ENCODE peak calls at places on chromosomes 7 and 10, in nine cellular contexts. N is transverse colon; P is body of pancreas; G is effector memory CD4-positive, alpha-beta T cell; I is heart left ventricle; R is spleen; J is right atrium auricular region; E is CD8-positive, alpha-beta T cell; T is T-helper 17 cell. Y is an unnamed sample. For H3K9me3, the result is how much of the 10 kb centered on the place peaks cover.

GRCh38 chr10:132641401-132641800 is 103.8 kb downstream of the INPP5A start:
- DNase-seq in N (no peak), P (peak), G (no peak), I (no peak), R (peak), J (no peak), E (no peak), T (no peak), Y (no peak)

GRCh38 chr10:79400567-79401004 is 44.8 kb downstream of the ZCCHC24 start:
- DNase-seq in N (peak), P (peak), G (peak), I (no peak), R (peak), J (no peak), E (peak), T (no peak), Y (no peak)

GRCh38 chr10:52312999-52313349 is 1.1 kb upstream of the DKK1 start:
- DNase-seq in N (no peak), P (no peak), G (no peak), I (no peak), R (no peak), J (no peak), E (no peak), T (no peak), Y (no peak)

GRCh38 chr7:147861058-147861716 is 729.4 kb upstream of the C7orf33 start:
- DNase-seq in N (no peak), P (no peak), G (no peak), I (no peak), R (no peak), J (no peak), E (no peak), T (no peak), Y (no peak)

GRCh38 chr7:99190359-99191009 is 17.4 kb downstream of the KPNA7 start:
- DNase-seq in N (no peak), P (peak), G (no peak), I (no peak), R (peak), J (no peak), E (no peak), T (no peak), Y (no peak)

GRCh38 chr7:121261207-121261884 is 67.5 kb upstream of the WNT16 start:
- DNase-seq in N (no peak), P (no peak), G (no peak), I (no peak), R (no peak), J (no peak), E (no peak), T (no peak), Y (no peak)

GRCh38 chr10:23310443-23310842 is 34.2 kb downstream of the C10orf67 start:
- DNase-seq in N (no peak), P (no peak), G (no peak), I (no peak), R (no peak), J (no peak), E (no peak), T (no peak), Y (no peak)

GRCh38 chr7:25624837-25625236 is 396.6 kb upstream of the NPVF start:
- DNase-seq in N (no peak), P (no peak), G (no peak), I (peak), R (no peak), J (peak), E (no peak), T (no peak), Y (no peak)

GRCh38 chr10:15439381-15439837 is 68.3 kb upstream of the FAM171A1 start:
- DNase-seq in N (peak), P (no peak), G (no peak), I (peak), R (no peak), J (peak), E (no peak), T (no peak), Y (no peak)

GRCh38 chr7:50356212-50356944 is 51.9 kb downstream of the IKZF1 start:
- DNase-seq in N (no peak), P (no peak), G (no peak), I (peak), R (peak), J (no peak), E (no peak), T (no peak), Y (no peak)

GRCh38 chr7:142749218-142749993 is at the start of gene PRSS1:
- DNase-seq in N (no peak), P (peak), G (no peak), I (no peak), R (no peak), J (no peak), E (no peak), T (no peak), Y (no peak)

GRCh38 chr10:30857803-30858202 is 173.9 kb downstream of the ZNF438 start:
- DNase-seq in N (peak), P (peak), G (no peak), I (peak), R (no peak), J (peak), E (no peak), T (no peak), Y (no peak)

GRCh38 chr7:50676079-50676478 is 106.6 kb downstream of the GRB10 start:
- DNase-seq in N (no peak), P (no peak), G (no peak), I (no peak), R (no peak), J (no peak), E (no peak), T (no peak), Y (no peak)

GRCh38 chr7:50970092-50970491 is 187.4 kb upstream of the GRB10 start:
- DNase-seq in N (no peak), P (peak), G (no peak), I (no peak), R (no peak), J (no peak), E (no peak), T (no peak), Y (no peak)

GRCh38 chr10:62096534-62096933 is 172.1 kb downstream of the RTKN2 start:
- DNase-seq in N (no peak), P (no peak), G (no peak), I (no peak), R (no peak), J (no peak), E (no peak), T (no peak), Y (no peak)

GRCh38 chr10:10197423-10197822 is 820.2 kb upstream of the CELF2 start:
- DNase-seq in N (no peak), P (no peak), G (no peak), I (no peak), R (no peak), J (no peak), E (no peak), T (no peak), Y (no peak)

DNA sequence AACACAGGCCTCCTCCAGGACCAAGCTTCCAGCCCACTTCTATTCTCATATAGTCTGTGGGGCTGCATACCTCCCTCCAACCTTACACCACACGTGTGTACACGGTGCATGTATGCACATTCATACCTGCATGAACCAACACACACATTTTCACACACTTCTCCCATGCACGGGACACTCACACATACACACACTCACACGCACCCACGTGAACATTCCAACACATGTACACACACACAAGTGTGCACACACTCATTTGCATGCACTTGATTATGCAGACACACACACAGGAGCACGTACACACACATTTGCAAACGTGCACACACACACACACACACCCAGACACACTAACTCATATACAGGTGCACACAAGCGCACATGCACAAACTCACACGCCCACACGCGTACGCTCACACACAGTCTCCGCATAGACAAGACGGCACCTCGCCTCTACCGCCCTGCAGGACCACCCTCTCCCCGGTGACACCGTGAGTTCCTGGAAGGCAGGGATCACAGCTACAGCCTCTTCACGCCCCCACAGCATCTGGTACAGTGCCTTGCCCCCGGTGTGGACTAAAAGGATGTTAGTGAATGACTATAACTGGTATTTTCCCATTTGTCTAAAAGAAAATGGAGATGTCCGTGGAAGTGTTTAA is 263.8 kb downstream of the PTPRN2 start:
- DNase-seq in N (no peak), P (no peak), G (no peak), I (no peak), R (peak), J (peak), E (no peak), T (no peak), Y (no peak)
- H3K9me3 ChIP-seq in N (under half), P (under half), G (under half), I (under half), R (under half), J (under half), E (under half), T (under half), Y (under half)

DNA sequence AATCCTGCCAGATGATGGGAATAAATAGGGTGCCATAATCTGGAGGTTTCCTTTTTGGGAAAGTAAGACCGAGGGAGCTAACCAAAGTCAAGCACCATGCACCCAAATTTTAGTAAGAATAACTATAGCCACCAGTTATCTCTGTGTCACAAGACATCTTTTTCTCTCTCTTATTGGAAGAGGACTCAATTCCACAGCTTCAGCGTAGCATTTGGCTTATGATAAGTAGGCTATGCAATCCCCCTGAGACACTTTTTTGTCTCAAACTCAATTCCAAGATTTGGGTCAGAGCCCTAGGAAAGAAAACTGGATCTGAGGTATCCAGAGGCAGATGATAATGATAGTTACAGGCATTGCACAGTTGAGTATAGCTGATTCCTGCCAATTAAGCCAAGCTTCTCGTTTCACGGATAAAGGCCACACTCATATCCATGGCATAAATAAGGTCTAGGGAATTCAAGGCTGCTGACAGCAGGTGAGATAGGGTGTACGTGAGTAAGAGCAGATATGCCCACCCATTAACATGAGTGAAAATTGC is 425.2 kb upstream of the CNTNAP2 start:
- DNase-seq in N (no peak), P (no peak), G (no peak), I (no peak), R (no peak), J (no peak), E (no peak), T (no peak), Y (no peak)
- H3K9me3 ChIP-seq in N (under half), P (under half), G (under half), I (under half), R (under half), J (under half), E (under half), T (under half), Y (under half)

GRCh38 chr7:56474271-56474670 is 358.1 kb upstream of the NUPR2 start:
- DNase-seq in N (no peak), P (no peak), G (no peak), I (no peak), R (no peak), J (no peak), E (no peak), T (no peak), Y (no peak)

GRCh38 chr7:56483861-56484550 is 367.8 kb upstream of the NUPR2 start:
- DNase-seq in N (no peak), P (no peak), G (no peak), I (no peak), R (no peak), J (no peak), E (no peak), T (no peak), Y (no peak)

GRCh38 chr7:56479136-56479535 is 362.9 kb upstream of the NUPR2 start:
- DNase-seq in N (no peak), P (no peak), G (no peak), I (no peak), R (no peak), J (no peak), E (no peak), T (no peak), Y (no peak)

GRCh38 chr7:56483153-56483552 is 366.9 kb upstream of the NUPR2 start:
- DNase-seq in N (no peak), P (no peak), G (no peak), I (no peak), R (no peak), J (no peak), E (no peak), T (no peak), Y (no peak)

GRCh38 chr7:56479748-56480147 is 363.5 kb upstream of the NUPR2 start:
- DNase-seq in N (no peak), P (no peak), G (no peak), I (no peak), R (no peak), J (no peak), E (no peak), T (no peak), Y (no peak)
- H3K9me3 ChIP-seq in N (under half), P (under half), G (under half), I (under half), R (half or more), J (under half), E (under half), T (under half), Y (under half)

GRCh38 chr7:151197932-151198331 is 10.9 kb upstream of the ASB10 start:
- DNase-seq in N (no peak), P (no peak), G (no peak), I (no peak), R (no peak), J (no peak), E (no peak), T (no peak), Y (no peak)
- H3K9me3 ChIP-seq in N (under half), P (under half), G (under half), I (under half), R (under half), J (under half), E (under half), T (under half), Y (under half)

DNA sequence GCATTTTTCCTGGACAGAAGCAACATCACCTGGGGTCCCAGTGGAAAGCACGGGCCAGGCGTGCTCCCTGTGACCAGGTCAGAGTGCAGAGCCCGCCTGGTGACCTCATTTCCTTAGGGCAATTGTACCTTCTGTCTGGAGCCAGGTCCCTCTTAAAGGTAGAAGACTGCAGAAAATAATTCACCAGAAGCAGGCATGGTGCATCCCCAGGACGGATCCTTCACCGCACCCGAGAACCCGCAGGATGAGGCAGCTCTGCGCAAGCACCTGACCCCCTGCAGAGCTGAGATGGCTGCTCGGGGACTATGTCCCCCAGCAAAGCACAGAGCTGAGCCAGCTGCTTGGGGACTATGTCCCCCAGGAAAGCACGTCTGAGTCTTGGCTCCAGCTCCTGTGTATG is 557.6 kb downstream of the PTPRN2 start:
- DNase-seq in N (no peak), P (no peak), G (no peak), I (no peak), R (peak), J (no peak), E (no peak), T (no peak), Y (no peak)
- H3K9me3 ChIP-seq in N (under half), P (under half), G (under half), I (under half), R (under half), J (under half), E (under half), T (under half), Y (under half)

GRCh38 chr10:32538256-32538655 is 92.3 kb downstream of the CCDC7 start:
- DNase-seq in N (no peak), P (no peak), G (no peak), I (no peak), R (no peak), J (no peak), E (no peak), T (no peak), Y (no peak)
- H3K9me3 ChIP-seq in N (under half), P (under half), G (under half), I (under half), R (under half), J (under half), E (under half), T (under half), Y (under half)

DNA sequence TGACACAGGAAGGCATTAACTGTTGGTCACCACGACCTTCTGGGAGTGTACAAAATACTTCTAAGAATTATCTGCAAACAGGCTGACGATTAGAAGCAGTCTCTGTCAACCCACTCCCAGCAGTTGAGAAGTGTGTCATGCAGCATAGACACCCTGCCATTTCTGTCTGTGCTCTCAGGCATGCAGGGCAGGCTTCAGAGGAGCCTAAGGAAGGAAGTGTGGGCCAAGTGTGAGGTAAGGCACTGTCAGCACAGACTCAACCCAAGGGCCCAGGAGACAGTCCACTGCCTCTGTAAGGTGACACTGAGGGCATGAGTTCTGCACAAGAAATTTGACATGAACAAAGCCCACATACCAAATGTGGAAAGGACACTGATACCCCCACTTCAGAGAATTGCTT is 109.0 kb upstream of the VIPR2 start:
- DNase-seq in N (no peak), P (no peak), G (no peak), I (no peak), R (no peak), J (no peak), E (no peak), T (no peak), Y (no peak)
- H3K9me3 ChIP-seq in N (under half), P (under half), G (under half), I (under half), R (under half), J (under half), E (under half), T (under half), Y (under half)

GRCh38 chr7:64266341-64266919 is 38.2 kb downstream of the ZNF679 start:
- DNase-seq in N (no peak), P (no peak), G (no peak), I (no peak), R (no peak), J (no peak), E (no peak), T (no peak), Y (no peak)
- H3K9me3 ChIP-seq in N (half or more), P (under half), G (under half), I (under half), R (half or more), J (under half), E (under half), T (under half), Y (half or more)

GRCh38 chr7:117381357-117381756 is 45.9 kb downstream of the ASZ1 start:
- DNase-seq in N (no peak), P (no peak), G (no peak), I (no peak), R (no peak), J (no peak), E (no peak), T (no peak), Y (no peak)
- H3K9me3 ChIP-seq in N (under half), P (under half), G (under half), I (under half), R (under half), J (under half), E (under half), T (under half), Y (under half)